ENCODE peak calls at places on chromosome 21, in seven cellular contexts. Z is uterus; E is OCI-LY7; D is fibroblast of lung; Y is AG04450; G is effector memory CD4-positive, alpha-beta T cell; P is kidney. H is an unnamed sample.
A peak's percentile ranks its signal among the peaks of the same experiment; 100 is the strongest.

GRCh38 chr21:16535100-16535418 is 805.3 kb downstream of the USP25 start:
- DNase-seq in Z (peak; percentile 87), E (no peak), D (peak; percentile 95), Y (peak; percentile 52), G (no peak), P (peak; percentile 78), H (peak; percentile 84)

GRCh38 chr21:21547368-21547953 is 549.3 kb downstream of the NCAM2 start:
- DNase-seq in Z (no peak), E (no peak), D (peak; percentile 7), Y (no peak), G (no peak), P (no peak), H (no peak)

GRCh38 chr21:21034046-21034445 is 35.8 kb downstream of the NCAM2 start:
- DNase-seq in Z (no peak), E (no peak), D (no peak), Y (no peak), G (no peak), P (no peak), H (no peak)

GRCh38 chr21:36169465-36170128 is 13.0 kb downstream of the DOP1B start:
- DNase-seq in Z (no peak), E (no peak), D (no peak), Y (no peak), G (no peak), P (no peak), H (no peak)

GRCh38 chr21:17854771-17855170 is 35.6 kb upstream of the C21orf91 start:
- DNase-seq in Z (no peak), E (no peak), D (no peak), Y (no peak), G (no peak), P (no peak), H (no peak)

GRCh38 chr21:26717146-26717739 is 128.0 kb downstream of the ADAMTS1 start:
- DNase-seq in Z (no peak), E (peak; percentile 24), D (no peak), Y (no peak), G (no peak), P (no peak), H (no peak)

GRCh38 chr21:43369124-43369523 is 57.8 kb downstream of the SIK1 start:
- DNase-seq in Z (no peak), E (no peak), D (peak; percentile 43), Y (no peak), G (no peak), P (no peak), H (no peak)

GRCh38 chr21:39581414-39581813 is 31.3 kb upstream of the B3GALT5 start:
- DNase-seq in Z (no peak), E (no peak), D (no peak), Y (no peak), G (no peak), P (no peak), H (no peak)

GRCh38 chr21:25790122-25790951 is 55.6 kb downstream of the GABPA start:
- DNase-seq in Z (no peak), E (peak; percentile 28), D (peak; percentile 28), Y (no peak), G (no peak), P (no peak), H (no peak)

GRCh38 chr21:37245151-37245550 is 22.0 kb downstream of the VPS26C start:
- DNase-seq in Z (no peak), E (no peak), D (no peak), Y (no peak), G (no peak), P (no peak), H (no peak)

GRCh38 chr21:43904316-43904925 is 39.4 kb downstream of the AGPAT3 start:
- DNase-seq in Z (no peak), E (no peak), D (no peak), Y (no peak), G (no peak), P (peak; percentile 63), H (no peak)

GRCh38 chr21:36854391-36854790 is 112.1 kb downstream of the HLCS start:
- DNase-seq in Z (no peak), E (peak; percentile 63), D (no peak), Y (no peak), G (no peak), P (no peak), H (no peak)

GRCh38 chr21:17370263-17370662 is 142.6 kb upstream of the CXADR start:
- DNase-seq in Z (no peak), E (no peak), D (no peak), Y (no peak), G (no peak), P (no peak), H (no peak)

GRCh38 chr21:22278366-22278765 is 1280.2 kb downstream of the NCAM2 start:
- DNase-seq in Z (no peak), E (no peak), D (no peak), Y (no peak), G (no peak), P (no peak), H (no peak)

GRCh38 chr21:26070822-26071425 is 99.6 kb downstream of the APP start:
- DNase-seq in Z (peak; percentile 55), E (peak; percentile 38), D (peak; percentile 55), Y (no peak), G (no peak), P (no peak), H (no peak)

GRCh38 chr21:43779660-43780059 is 3.6 kb upstream of the CSTB start:
- DNase-seq in Z (no peak), E (peak; percentile 65), D (no peak), Y (no peak), G (no peak), P (no peak), H (no peak)

GRCh38 chr21:28834335-28835238 is 158.1 kb downstream of the LTN1 start:
- DNase-seq in Z (no peak), E (no peak), D (no peak), Y (no peak), G (no peak), P (no peak), H (no peak)

GRCh38 chr21:28833609-28834008 is 159.1 kb downstream of the LTN1 start:
- DNase-seq in Z (no peak), E (no peak), D (no peak), Y (no peak), G (no peak), P (no peak), H (no peak)

GRCh38 chr21:28833181-28833580 is 159.5 kb downstream of the LTN1 start:
- DNase-seq in Z (no peak), E (no peak), D (no peak), Y (no peak), G (no peak), P (no peak), H (no peak)

GRCh38 chr21:28832715-28833061 is 160.0 kb downstream of the LTN1 start:
- DNase-seq in Z (no peak), E (no peak), D (no peak), Y (no peak), G (no peak), P (no peak), H (no peak)

GRCh38 chr21:28832013-28832714 is 160.5 kb downstream of the LTN1 start:
- DNase-seq in Z (no peak), E (no peak), D (peak; percentile 32), Y (no peak), G (no peak), P (no peak), H (no peak)
- H3K27ac ChIP-seq in Z (no peak overlapping the region), E (no peak overlapping the region), D (no peak overlapping the region), Y (no peak overlapping the region), G (peak overlapping the region; percentile 43), P (no peak overlapping the region), H (no peak overlapping the region)

DNA sequence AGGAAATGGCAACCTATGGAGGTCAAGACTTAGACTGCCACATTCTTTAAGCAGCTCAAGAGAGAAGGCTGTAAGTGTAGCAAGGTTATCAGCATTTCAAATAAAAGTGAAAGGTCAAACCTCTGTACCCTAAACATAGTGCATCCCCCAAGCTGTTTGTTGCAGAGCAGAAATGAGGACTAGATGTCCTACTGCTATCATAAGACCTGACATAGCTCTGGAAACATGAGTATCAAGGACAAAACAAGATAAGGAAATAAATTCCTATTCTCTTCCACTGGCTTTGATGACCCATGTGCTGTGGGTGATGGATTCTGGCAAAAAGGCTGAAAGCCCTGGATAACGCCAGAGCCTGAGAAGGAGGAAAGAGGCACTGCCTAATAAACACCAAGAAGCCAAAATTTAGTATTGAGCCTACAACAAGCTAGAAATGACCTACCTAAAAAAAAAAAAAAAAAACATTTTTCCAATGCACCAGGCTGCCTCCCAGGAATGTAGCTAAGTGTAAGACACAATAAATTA is 35.9 kb downstream of the URB1 start:
- DNase-seq in Z (no peak), E (no peak), D (no peak), Y (no peak), G (no peak), P (no peak), H (no peak)
- H3K27ac ChIP-seq in Z (peak overlapping the region; percentile 8), E (no peak overlapping the region), D (no peak overlapping the region), Y (no peak overlapping the region), G (no peak overlapping the region), P (no peak overlapping the region), H (no peak overlapping the region)

GRCh38 chr21:45867671-45868081 is 113.9 kb upstream of the COL6A1 start:
- DNase-seq in Z (no peak), E (no peak), D (no peak), Y (no peak), G (no peak), P (peak; percentile 43), H (no peak)

GRCh38 chr21:45868086-45868485 is 113.5 kb upstream of the COL6A1 start:
- DNase-seq in Z (no peak), E (no peak), D (no peak), Y (no peak), G (no peak), P (no peak), H (peak; percentile 12)

GRCh38 chr21:45869121-45870007 is 112.2 kb upstream of the COL6A1 start:
- DNase-seq in Z (no peak), E (no peak), D (peak; percentile 81), Y (no peak), G (no peak), P (peak; percentile 62), H (no peak)

GRCh38 chr21:45867041-45867630 is 114.4 kb upstream of the COL6A1 start:
- DNase-seq in Z (no peak), E (no peak), D (no peak), Y (no peak), G (no peak), P (peak; percentile 37), H (no peak)

GRCh38 chr21:45868488-45868887 is 113.1 kb upstream of the COL6A1 start:
- DNase-seq in Z (no peak), E (no peak), D (no peak), Y (no peak), G (no peak), P (no peak), H (no peak)
- H3K27ac ChIP-seq in Z (no peak overlapping the region), E (no peak overlapping the region), D (no peak overlapping the region), Y (no peak overlapping the region), G (no peak overlapping the region), P (no peak overlapping the region), H (no peak overlapping the region)

GRCh38 chr21:41769933-41770332 is 3.1 kb upstream of the RIPK4 start:
- DNase-seq in Z (no peak), E (no peak), D (no peak), Y (no peak), G (no peak), P (no peak), H (no peak)

GRCh38 chr21:41772351-41773080 is 5.7 kb upstream of the RIPK4 start:
- DNase-seq in Z (no peak), E (no peak), D (no peak), Y (no peak), G (no peak), P (no peak), H (no peak)

GRCh38 chr21:41770901-41771624 is 4.2 kb upstream of the RIPK4 start:
- DNase-seq in Z (no peak), E (no peak), D (no peak), Y (no peak), G (no peak), P (no peak), H (no peak)

GRCh38 chr21:41769521-41769920 is 2.7 kb upstream of the RIPK4 start:
- DNase-seq in Z (no peak), E (no peak), D (no peak), Y (no peak), G (no peak), P (no peak), H (no peak)

GRCh38 chr21:41771625-41771945 is 4.7 kb upstream of the RIPK4 start:
- DNase-seq in Z (no peak), E (no peak), D (no peak), Y (no peak), G (no peak), P (no peak), H (no peak)
- H3K27ac ChIP-seq in Z (no peak overlapping the region), E (no peak overlapping the region), D (no peak overlapping the region), Y (no peak overlapping the region), G (no peak overlapping the region), P (no peak overlapping the region), H (no peak overlapping the region)